ENCODE peak calls at places on chromosomes 12 and 14, in five cellular contexts. U is right atrium auricular region, W is adrenal gland, A is fibroblast of lung, F is transverse colon. Y is an unnamed sample.
A peak's percentile ranks its signal among the peaks of the same experiment; 100 is the strongest.

GRCh38 chr12:96501139-96501741 is 11.9 kb downstream of the CFAP54 start:
- DNase-seq in U (no peak), W (peak; percentile 19), A (peak; percentile 68), F (peak; percentile 56), Y (peak; percentile 70)

GRCh38 chr14:70009961-70010360 is 130.7 kb downstream of the SMOC1 start:
- DNase-seq in U (no peak), W (no peak), A (no peak), F (no peak), Y (peak; percentile 20)

GRCh38 chr14:68891851-68892660 is 87.0 kb downstream of the ACTN1 start:
- DNase-seq in U (no peak), W (no peak), A (peak; percentile 52), F (no peak), Y (no peak)

GRCh38 chr12:106903241-106903950 is 52.3 kb upstream of the TMEM263 start:
- DNase-seq in U (peak; percentile 61), W (peak; percentile 86), A (peak; percentile 34), F (peak; percentile 90), Y (peak; percentile 76)

GRCh38 chr12:27083861-27084271 is 1.5 kb upstream of the C12orf71 start:
- DNase-seq in U (no peak), W (no peak), A (peak; percentile 80), F (no peak), Y (peak; percentile 20)

GRCh38 chr12:6944381-6945186 is 762 bp downstream of the C12orf57 start:
- DNase-seq in U (peak; percentile 97), W (peak; percentile 95), A (peak; percentile 93), F (peak; percentile 96), Y (peak; percentile 94)

GRCh38 chr12:32265920-32266319 is 133.4 kb upstream of the FGD4 start:
- DNase-seq in U (no peak), W (no peak), A (no peak), F (no peak), Y (no peak)

GRCh38 chr12:93198086-93198485 is 179.6 kb upstream of the NUDT4 start:
- DNase-seq in U (no peak), W (peak; percentile 90), A (peak; percentile 69), F (no peak), Y (no peak)

GRCh38 chr14:26334288-26334687 is 263.5 kb downstream of the NOVA1 start:
- DNase-seq in U (no peak), W (no peak), A (no peak), F (no peak), Y (no peak)

GRCh38 chr12:2586159-2587035 is 208.4 kb upstream of the FKBP4 start:
- DNase-seq in U (no peak), W (no peak), A (no peak), F (no peak), Y (no peak)

GRCh38 chr12:57250956-57251355 is at the start of gene STAC3:
- DNase-seq in U (no peak), W (no peak), A (no peak), F (no peak), Y (no peak)

GRCh38 chr12:56687225-56688128 is 607 bp downstream of the PTGES3 start:
- DNase-seq in U (peak; percentile 71), W (peak; percentile 69), A (no peak), F (peak; percentile 69), Y (peak; percentile 59)

GRCh38 chr12:127479256-127479655 is 787.7 kb upstream of the TMEM132C start:
- DNase-seq in U (no peak), W (no peak), A (no peak), F (no peak), Y (no peak)

GRCh38 chr14:96086574-96087077 is 47.5 kb downstream of the C14orf132 start:
- DNase-seq in U (no peak), W (no peak), A (peak; percentile 42), F (no peak), Y (no peak)

GRCh38 chr14:90354551-90355298 is 23.0 kb upstream of the NRDE2 start:
- DNase-seq in U (no peak), W (no peak), A (no peak), F (no peak), Y (no peak)

GRCh38 chr12:56321027-56321426 is 5.2 kb upstream of the CNPY2 start:
- DNase-seq in U (no peak), W (peak; percentile 64), A (peak; percentile 20), F (no peak), Y (no peak)

GRCh38 chr14:95480887-95481226 is 35.6 kb downstream of the SYNE3 start:
- DNase-seq in U (no peak), W (no peak), A (no peak), F (no peak), Y (no peak)

GRCh38 chr14:74425525-74426201 is 347 bp downstream of the SYNDIG1L start:
- DNase-seq in U (no peak), W (peak; percentile 42), A (no peak), F (peak; percentile 28), Y (peak; percentile 43)

GRCh38 chr14:66405158-66405557 is 81.0 kb upstream of the CCDC196 start:
- DNase-seq in U (no peak), W (peak; percentile 25), A (no peak), F (no peak), Y (no peak)

GRCh38 chr12:67811437-67812361 is 163.2 kb downstream of the DYRK2 start:
- DNase-seq in U (no peak), W (no peak), A (peak; percentile 66), F (no peak), Y (no peak)

GRCh38 chr12:112430929-112431328 is 12.2 kb downstream of the PTPN11 start:
- DNase-seq in U (no peak), W (no peak), A (no peak), F (no peak), Y (no peak)

GRCh38 chr12:86723326-86723725 is 467.1 kb upstream of the MGAT4C start:
- DNase-seq in U (no peak), W (no peak), A (peak; percentile 31), F (no peak), Y (no peak)

GRCh38 chr12:3355378-3355900 is 135.6 kb upstream of the PRMT8 start:
- DNase-seq in U (no peak), W (no peak), A (no peak), F (no peak), Y (no peak)

GRCh38 chr12:10364839-10365681 is 24.8 kb downstream of the KLRK1 start:
- DNase-seq in U (no peak), W (peak; percentile 85), A (peak; percentile 91), F (peak; percentile 71), Y (peak; percentile 73)

GRCh38 chr14:103542545-103543088 is 13.6 kb downstream of the TRMT61A start:
- DNase-seq in U (peak; percentile 82), W (no peak), A (no peak), F (peak; percentile 66), Y (peak; percentile 66)

GRCh38 chr12:45994736-45995135 is 4.4 kb upstream of the SCAF11 start:
- DNase-seq in U (no peak), W (no peak), A (no peak), F (no peak), Y (no peak)

GRCh38 chr14:38941485-38941884 is 161.6 kb downstream of the SEC23A start:
- DNase-seq in U (no peak), W (no peak), A (no peak), F (no peak), Y (no peak)
- TF ChIP-seq CTCF in U (no peak), W (no peak), A (no peak), F (no peak), Y (no peak)

DNA sequence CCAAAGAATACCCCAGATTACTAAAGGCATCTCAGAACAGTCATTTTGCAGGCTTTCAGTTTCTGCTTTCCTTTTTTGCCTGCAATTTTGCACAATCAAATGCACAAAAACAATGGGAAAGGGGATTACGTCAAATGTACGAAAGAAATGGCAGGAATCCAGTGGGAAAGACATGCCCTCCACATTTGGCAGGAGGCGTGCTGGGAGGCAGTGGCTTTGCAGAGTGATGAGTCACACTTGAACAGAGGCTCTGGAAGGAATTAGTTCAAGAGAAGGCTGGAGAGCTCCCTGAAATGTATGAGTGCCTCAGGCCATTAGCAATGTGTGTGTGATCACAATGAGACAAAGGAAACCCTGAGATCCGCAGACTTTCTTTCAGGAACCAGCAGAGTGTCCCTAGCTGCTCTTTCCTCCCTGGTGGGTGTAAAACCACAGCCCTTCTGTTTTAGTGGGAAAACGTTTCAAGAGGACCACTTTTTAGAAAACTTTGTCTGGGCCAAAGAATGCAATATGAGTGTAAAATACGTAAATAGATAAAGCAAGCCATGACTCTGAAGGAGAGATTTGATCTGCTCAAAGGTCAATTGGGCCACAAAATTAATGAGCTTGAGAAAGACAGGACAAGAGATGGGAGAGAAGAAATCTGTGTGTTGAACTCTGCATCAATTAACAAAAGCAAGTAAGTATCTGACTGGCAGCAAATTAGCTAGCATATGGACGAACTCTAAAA is 155.5 kb upstream of the PDE3A start:
- DNase-seq in U (peak; percentile 93), W (peak; percentile 85), A (peak; percentile 100), F (peak; percentile 65), Y (peak; percentile 89)
- H3K4me3 ChIP-seq in U (no peak overlapping the region), W (no peak overlapping the region), A (no peak overlapping the region), F (no peak overlapping the region), Y (no peak overlapping the region)

GRCh38 chr12:47903927-47904646 is 707 bp downstream of the VDR start:
- DNase-seq in U (peak; percentile 76), W (peak; percentile 91), A (peak; percentile 77), F (peak; percentile 73), Y (peak; percentile 79)

GRCh38 chr12:47904647-47905312 is at the start of gene VDR:
- DNase-seq in U (peak; percentile 70), W (peak; percentile 85), A (peak; percentile 76), F (peak; percentile 88), Y (peak; percentile 86)

GRCh38 chr12:47907851-47908454 is 3.2 kb upstream of the VDR start:
- DNase-seq in U (no peak), W (no peak), A (no peak), F (no peak), Y (no peak)

GRCh38 chr12:47903151-47903611 is 1.6 kb downstream of the VDR start:
- DNase-seq in U (no peak), W (peak; percentile 57), A (peak; percentile 73), F (peak; percentile 76), Y (no peak)

GRCh38 chr12:47905313-47905730 is 528 bp upstream of the VDR start:
- DNase-seq in U (no peak), W (peak; percentile 74), A (no peak), F (peak; percentile 84), Y (peak; percentile 57)
- H3K27ac ChIP-seq in U (peak overlapping the region; percentile 41), W (no peak overlapping the region), A (no peak overlapping the region), F (peak overlapping the region; percentile 89), Y (peak overlapping the region; percentile 32)

GRCh38 chr14:76917158-76917596 is 91.0 kb downstream of the LRRC74A start:
- DNase-seq in U (peak; percentile 81), W (peak; percentile 55), A (peak; percentile 82), F (peak; percentile 70), Y (no peak)
- TF ChIP-seq CTCF in U (peak; percentile 41), W (peak; percentile 33), A (peak; percentile 89), F (peak; percentile 81), Y (peak; percentile 59)

DNA sequence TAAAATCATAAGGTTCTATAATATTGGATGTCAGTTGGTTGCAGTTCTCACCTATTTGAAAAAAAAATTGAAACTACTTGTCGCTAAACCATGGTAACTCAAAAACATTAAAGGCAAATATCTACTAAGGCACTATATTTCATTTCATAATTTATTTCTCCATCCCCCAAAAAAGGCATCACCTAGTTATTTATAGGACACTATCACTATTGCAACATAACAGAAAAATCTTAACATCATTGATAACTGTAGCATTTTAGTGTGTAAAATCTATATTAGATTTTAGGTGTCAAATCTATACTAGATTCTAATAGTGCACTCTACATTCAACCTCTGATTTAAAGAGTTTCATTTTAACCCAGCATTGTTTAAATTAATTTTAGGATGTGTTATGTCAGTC is 1.7 kb downstream of the SPTSSA start:
- DNase-seq in U (no peak), W (no peak), A (no peak), F (no peak), Y (no peak)
- H3K4me3 ChIP-seq in U (no peak overlapping the region), W (no peak overlapping the region), A (peak overlapping the region; percentile 70), F (no peak overlapping the region), Y (no peak overlapping the region)

Y was measured in heart left ventricle.